ENCODE peak calls at places on chromosomes 3 and 15, in eight cellular contexts. K is esophagus muscularis mucosa; O is BJ; V is CD8-positive, alpha-beta memory T cell; R is PC-9; M is neural progenitor cell; U is endodermal cell; J is HFF-Myc. F is an unnamed sample.

GRCh38 chr3:5053021-5053831 is 68.9 kb upstream of the ARL8B start:
- DNase-seq in V (no peak), U (no peak), O (peak), R (peak), J (no peak), K (no peak), M (no peak), F (no peak)

GRCh38 chr3:16601539-16602005 is 3.7 kb downstream of the DAZL start:
- DNase-seq in J (no peak), U (no peak), O (no peak), V (no peak), M (no peak), K (no peak), R (no peak), F (no peak)

GRCh38 chr3:32909999-32910398 is 41.4 kb upstream of the CCR4 start:
- DNase-seq in O (no peak), K (no peak), R (no peak), J (no peak), U (no peak), V (no peak), M (no peak), F (no peak)

GRCh38 chr3:42505203-42505848 is 2.9 kb downstream of the VIPR1 start:
- DNase-seq in R (no peak), K (no peak), U (peak), O (no peak), V (no peak), J (no peak), M (no peak), F (no peak)

GRCh38 chr15:58985443-58985842 is 2.0 kb upstream of the RNF111 start:
- DNase-seq in O (no peak), K (no peak), J (no peak), M (peak), V (no peak), R (no peak), U (peak), F (no peak)

GRCh38 chr15:57452090-57452754 is 75.9 kb downstream of the CGNL1 start:
- DNase-seq in J (no peak), U (no peak), R (no peak), V (no peak), K (no peak), M (no peak), O (no peak), F (no peak)

GRCh38 chr3:157531771-157532170 is 28.6 kb upstream of the VEPH1 start:
- DNase-seq in U (no peak), R (no peak), V (no peak), M (no peak), J (no peak), O (no peak), K (no peak), F (no peak)

GRCh38 chr15:39657714-39658113 is 76.8 kb downstream of the THBS1 start:
- DNase-seq in M (no peak), R (no peak), J (no peak), O (no peak), V (no peak), U (no peak), K (no peak), F (no peak)

GRCh38 chr3:50737511-50738251 is 63.0 kb downstream of the DOCK3 start:
- DNase-seq in O (no peak), J (no peak), R (no peak), V (no peak), K (no peak), M (peak), U (no peak), F (no peak)

GRCh38 chr3:137420198-137420995 is 343.7 kb upstream of the SOX14 start:
- DNase-seq in V (no peak), O (no peak), M (no peak), J (no peak), K (no peak), U (no peak), R (no peak), F (no peak)

GRCh38 chr3:36459177-36459576 is 78.9 kb downstream of the STAC start:
- DNase-seq in V (no peak), K (no peak), J (no peak), R (no peak), U (no peak), O (no peak), M (no peak), F (no peak)

GRCh38 chr3:11379824-11380281 is 107.7 kb downstream of the ATG7 start:
- DNase-seq in K (no peak), V (no peak), R (no peak), O (no peak), U (no peak), J (no peak), M (no peak), F (no peak)

GRCh38 chr3:58482917-58483636 is 8.8 kb upstream of the KCTD6 start:
- DNase-seq in V (no peak), U (no peak), K (no peak), J (no peak), M (no peak), O (no peak), R (no peak), F (no peak)

GRCh38 chr15:51736646-51737537 is 563 bp downstream of the LYSMD2 start:
- DNase-seq in M (peak), R (peak), U (peak), O (no peak), K (peak), V (peak), J (no peak), F (no peak)

GRCh38 chr15:77025941-77026411 is 31.1 kb downstream of the PSTPIP1 start:
- DNase-seq in K (no peak), U (peak), V (no peak), R (no peak), M (no peak), J (no peak), O (no peak), F (no peak)

GRCh38 chr3:146277953-146278631 is 27.2 kb upstream of the PLSCR4 start:
- DNase-seq in V (no peak), J (peak), O (peak), U (no peak), M (no peak), K (no peak), R (no peak), F (no peak)

GRCh38 chr3:24981924-24982323 is 446.1 kb upstream of the RARB start:
- DNase-seq in V (no peak), O (no peak), K (no peak), U (no peak), M (no peak), R (no peak), J (no peak), F (no peak)

GRCh38 chr15:60299452-60300047 is 98.2 kb downstream of the ANXA2 start:
- DNase-seq in M (peak), J (peak), U (peak), O (no peak), K (peak), V (no peak), R (no peak), F (no peak)

GRCh38 chr3:12357456-12357855 is 68.6 kb downstream of the PPARG start:
- DNase-seq in R (no peak), J (no peak), V (no peak), K (no peak), U (no peak), O (no peak), M (no peak), F (no peak)

GRCh38 chr3:153182491-153182890 is 20.5 kb downstream of the RAP2B start:
- DNase-seq in K (no peak), R (no peak), V (no peak), M (no peak), J (no peak), U (no peak), O (no peak), F (no peak)

GRCh38 chr3:129795596-129795995 is 97.9 kb downstream of the TMCC1 start:
- DNase-seq in U (no peak), O (no peak), J (no peak), R (peak), M (no peak), K (no peak), V (no peak), F (no peak)

GRCh38 chr3:79383402-79384012 is 384.3 kb downstream of the ROBO1 start:
- DNase-seq in O (no peak), J (peak), V (no peak), R (no peak), U (no peak), M (no peak), K (no peak), F (no peak)

GRCh38 chr3:13707456-13707855 is 158.5 kb downstream of the FBLN2 start:
- DNase-seq in J (no peak), O (no peak), K (no peak), M (no peak), U (no peak), R (no peak), V (no peak), F (no peak)

GRCh38 chr3:141656771-141657170 is 81.3 kb upstream of the RNF7 start:
- DNase-seq in K (peak), R (no peak), O (peak), V (no peak), M (no peak), U (peak), J (no peak), F (no peak)

GRCh38 chr3:133910422-133910821 is 14.7 kb upstream of the RAB6B start:
- DNase-seq in J (no peak), V (no peak), O (no peak), K (no peak), U (peak), M (no peak), R (no peak), F (no peak)

GRCh38 chr15:51079226-51079625 is 15.5 kb downstream of the TNFAIP8L3 start:
- DNase-seq in V (no peak), J (no peak), K (no peak), M (no peak), R (no peak), U (no peak), O (no peak), F (no peak)

GRCh38 chr15:85404922-85405293 is 24.5 kb downstream of the AKAP13 start:
- DNase-seq in R (no peak), U (no peak), J (no peak), K (no peak), M (peak), V (no peak), O (no peak), F (no peak)

GRCh38 chr3:118468801-118469200 is 565.8 kb downstream of the IGSF11 start:
- DNase-seq in M (no peak), O (no peak), U (no peak), V (no peak), K (no peak), J (no peak), R (no peak), F (no peak)
- H3K4me3 ChIP-seq in M (no peak), O (no peak), U (no peak), V (no peak), K (no peak), J (no peak), R (no peak), F (no peak)

GRCh38 chr3:40476478-40477470 is at the start of gene ZNF619:
- DNase-seq in O (peak), U (peak), M (peak), R (peak), K (peak), V (peak), J (peak), F (no peak)

GRCh38 chr3:40477671-40478070 is 749 bp downstream of the ZNF619 start:
- DNase-seq in V (no peak), O (no peak), M (no peak), U (no peak), K (no peak), R (no peak), J (no peak), F (no peak)
- H3K4me3 ChIP-seq in V (peak), O (peak), M (peak), U (peak), K (peak), R (peak), J (peak), F (no peak)

DNA sequence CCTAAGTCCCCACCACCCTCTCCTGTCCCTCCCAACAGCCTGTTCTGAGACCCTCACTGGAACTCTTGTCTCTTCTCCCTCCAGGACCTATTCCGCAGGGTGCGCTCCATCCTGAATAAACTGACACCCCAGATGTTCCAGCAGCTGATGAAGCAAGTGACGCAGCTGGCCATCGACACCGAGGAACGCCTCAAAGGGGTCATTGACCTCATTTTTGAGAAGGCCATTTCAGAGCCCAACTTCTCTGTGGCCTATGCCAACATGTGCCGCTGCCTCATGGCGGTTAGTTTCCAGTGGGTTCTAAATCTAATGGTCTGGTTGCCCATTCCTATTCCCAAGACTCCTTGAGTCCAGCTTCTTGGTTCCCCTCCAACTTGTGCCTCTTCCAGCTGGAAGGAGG is 9.3 kb downstream of the EIF4G1 start:
- DNase-seq in J (no peak), R (no peak), K (no peak), M (no peak), O (no peak), V (no peak), U (no peak), F (no peak)
- H3K4me3 ChIP-seq in J (no peak), R (no peak), K (no peak), M (no peak), O (no peak), V (no peak), U (no peak), F (no peak)

DNA sequence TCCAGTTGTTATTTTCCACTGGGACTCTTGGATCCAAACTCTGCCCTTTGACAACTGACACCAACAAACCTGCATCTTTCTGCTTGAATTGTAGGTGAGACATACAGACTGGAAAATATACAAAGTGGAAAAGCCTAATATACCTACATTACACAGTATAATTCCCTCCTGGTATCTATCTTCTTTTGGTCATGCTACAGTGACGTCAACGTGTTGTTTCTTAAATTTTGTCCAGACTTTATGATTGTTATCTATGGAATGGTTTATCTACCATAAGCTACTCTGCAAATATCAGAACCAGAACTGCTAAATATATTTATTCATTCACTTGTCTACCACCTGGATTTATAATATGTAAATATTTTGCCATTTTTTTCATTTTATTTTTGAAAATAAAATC is 264.3 kb upstream of the ZPLD1 start:
- DNase-seq in K (no peak), V (no peak), O (no peak), J (no peak), M (no peak), U (no peak), R (no peak), F (no peak)
- H3K4me3 ChIP-seq in K (no peak), V (no peak), O (no peak), J (no peak), M (no peak), U (no peak), R (no peak), F (no peak)

GRCh38 chr3:56981445-56982230 is 78.8 kb upstream of the SPATA12 start:
- DNase-seq in J (no peak), M (no peak), K (no peak), O (no peak), R (no peak), V (no peak), U (no peak), F (no peak)
- H3K4me3 ChIP-seq in J (no peak), M (no peak), K (no peak), O (no peak), R (no peak), V (no peak), U (no peak), F (no peak)